ENCODE peak calls at places on chromosomes 2 and 18, in ten cellular contexts. P, I, C, G, K, A, H, J, U and B are unnamed samples.

GRCh38 chr2:204763974-204764703 is 218.9 kb downstream of the PARD3B start:
- DNase-seq in K (no peak), U (no peak), J (no peak), P (no peak), C (peak; percentile 34), H (no peak), I (no peak), G (no peak), A (no peak), B (no peak)

GRCh38 chr2:163132850-163133249 is 294.3 kb upstream of the KCNH7 start:
- DNase-seq in G (no peak), U (no peak), I (no peak), J (no peak), H (peak; percentile 51), C (peak; percentile 32), K (no peak), A (peak; percentile 2), P (no peak), B (peak; percentile 29)

GRCh38 chr18:50143891-50144290 is 51.1 kb downstream of the MYO5B start:
- DNase-seq in A (no peak), I (no peak), G (no peak), K (no peak), C (no peak), U (no peak), P (no peak), J (no peak), H (no peak), B (no peak)

GRCh38 chr18:457120-457519 is 43.4 kb downstream of the COLEC12 start:
- DNase-seq in H (peak; percentile 37), K (no peak), C (no peak), U (peak; percentile 79), I (peak; percentile 43), P (no peak), G (no peak), A (peak; percentile 70), J (peak; percentile 76), B (peak; percentile 94)

GRCh38 chr2:232336241-232336736 is 42.3 kb upstream of the ALPP start:
- DNase-seq in C (no peak), G (peak; percentile 68), H (no peak), J (peak; percentile 52), P (no peak), U (no peak), K (peak; percentile 43), A (no peak), I (no peak), B (no peak)

GRCh38 chr2:203432811-203433210 is 102.3 kb downstream of the RAPH1 start:
- DNase-seq in U (no peak), J (no peak), P (no peak), I (no peak), G (no peak), A (no peak), H (peak; percentile 53), K (no peak), C (no peak), B (no peak)

GRCh38 chr18:24234330-24234729 is 95.5 kb downstream of the CABYR start:
- DNase-seq in K (no peak), C (no peak), J (no peak), U (no peak), I (peak; percentile 19), H (no peak), A (no peak), P (no peak), G (no peak), B (peak; percentile 52)

GRCh38 chr2:134361648-134362047 is 107.8 kb downstream of the MGAT5 start:
- DNase-seq in P (no peak), I (no peak), G (no peak), C (no peak), H (no peak), K (no peak), U (no peak), J (no peak), A (no peak), B (no peak)

GRCh38 chr2:109322111-109322510 is 193.1 kb downstream of the SH3RF3 start:
- DNase-seq in H (no peak), U (peak; percentile 98), G (no peak), C (no peak), J (peak; percentile 99), A (peak; percentile 98), P (no peak), I (peak; percentile 80), K (no peak), B (peak; percentile 99)

GRCh38 chr2:74441690-74442482 is at the start of gene RTKN:
- DNase-seq in H (peak; percentile 37), I (peak; percentile 42), P (no peak), J (no peak), A (no peak), K (peak; percentile 90), G (peak; percentile 80), C (peak; percentile 92), U (no peak), B (no peak)

GRCh38 chr2:188940171-188940570 is 34.0 kb upstream of the COL3A1 start:
- DNase-seq in J (no peak), U (no peak), C (no peak), A (peak; percentile 20), I (no peak), H (no peak), G (no peak), P (no peak), K (no peak), B (peak; percentile 84)

GRCh38 chr2:126946323-126947089 is 47.8 kb downstream of the TEX51 start:
- DNase-seq in I (no peak), C (no peak), H (no peak), J (no peak), G (no peak), K (no peak), U (no peak), A (no peak), P (no peak), B (no peak)

GRCh38 chr2:210086292-210086691 is 83.9 kb downstream of the RPE start:
- DNase-seq in G (no peak), A (peak; percentile 40), P (no peak), H (no peak), I (no peak), U (peak; percentile 6), C (no peak), J (no peak), K (no peak), B (peak; percentile 47)

GRCh38 chr18:55421612-55422381 is 166.2 kb downstream of the TCF4 start:
- DNase-seq in G (no peak), K (no peak), J (no peak), I (no peak), H (no peak), A (no peak), P (no peak), U (no peak), C (no peak), B (peak; percentile 60)
- H3K4me3 ChIP-seq in G (no peak overlapping the region), K (no peak overlapping the region), J (peak overlapping the region; percentile 42), I (peak overlapping the region; percentile 48), H (no peak overlapping the region), A (peak overlapping the region; percentile 28), P (no peak overlapping the region), U (peak overlapping the region; percentile 53), C (no peak overlapping the region), B (peak overlapping the region; percentile 54)

GRCh38 chr2:45649457-45649854 is 2.0 kb upstream of the PRKCE start:
- DNase-seq in J (no peak), U (no peak), H (no peak), G (no peak), C (no peak), P (no peak), A (peak; percentile 13), K (no peak), I (no peak), B (no peak)
- TF ChIP-seq CTCF in J (no peak), U (no peak), H (no peak), G (no peak), C (peak; percentile 31), P (no peak), A (no peak), K (peak; percentile 7), I (no peak), B (no peak)

DNA sequence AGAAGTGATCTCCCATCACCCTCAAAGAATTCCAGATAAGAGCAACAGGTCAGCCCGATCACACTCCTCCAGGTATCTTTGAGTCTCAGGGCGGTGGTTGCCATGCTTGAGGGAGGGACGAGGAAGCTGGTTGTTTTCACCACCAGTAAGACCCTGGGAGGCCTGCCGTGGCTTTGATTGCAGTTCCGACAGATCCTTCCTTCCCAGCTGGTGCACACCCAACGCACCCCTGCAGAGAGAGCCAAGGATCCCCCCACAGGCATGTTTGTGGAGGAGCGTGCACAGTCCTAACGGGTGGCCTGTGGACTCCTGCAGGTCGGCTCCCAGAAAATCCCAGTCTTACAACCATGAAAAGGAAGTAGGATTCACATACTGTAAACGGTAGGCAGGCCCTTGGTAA is 13.8 kb upstream of the ZNF236 start:
- DNase-seq in U (no peak), A (no peak), J (no peak), G (no peak), C (no peak), K (no peak), I (no peak), P (no peak), H (no peak), B (no peak)
- H3K4me3 ChIP-seq in U (no peak overlapping the region), A (no peak overlapping the region), J (no peak overlapping the region), G (no peak overlapping the region), C (no peak overlapping the region), K (no peak overlapping the region), I (no peak overlapping the region), P (no peak overlapping the region), H (no peak overlapping the region), B (no peak overlapping the region)

DNA sequence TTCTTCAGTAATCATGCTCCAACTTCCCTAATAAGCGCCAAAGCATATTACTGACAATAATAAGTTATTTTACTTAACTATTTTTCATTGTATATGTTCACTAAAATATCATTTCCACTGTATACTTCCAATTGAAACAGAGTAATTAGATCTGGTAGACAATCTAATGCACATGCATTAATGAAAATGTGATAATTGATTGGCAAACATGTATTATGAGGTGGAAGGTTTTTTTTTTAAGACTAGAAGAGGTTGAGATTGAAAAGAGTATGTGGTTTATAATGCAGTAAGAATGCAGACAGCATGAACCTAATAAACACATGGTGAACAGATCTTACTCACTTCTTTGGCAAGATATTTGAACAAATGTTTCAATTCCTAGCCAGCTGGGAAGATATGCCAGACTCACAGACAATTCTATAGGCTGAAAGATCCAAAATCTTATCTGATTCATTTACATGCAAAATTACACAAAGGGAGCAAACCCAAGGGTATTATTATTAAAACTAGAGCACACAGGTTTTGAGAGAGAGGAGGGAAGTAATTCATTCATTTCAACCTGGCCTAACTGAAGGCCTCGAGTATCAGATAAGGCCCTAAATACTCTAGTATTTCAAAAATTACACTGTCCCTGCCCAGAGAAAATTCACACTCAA is 2.8 kb downstream of the NCKAP1 start:
- DNase-seq in K (no peak), A (peak; percentile 88), J (no peak), U (peak; percentile 63), G (no peak), I (no peak), C (no peak), H (no peak), P (no peak), B (peak; percentile 63)
- TF ChIP-seq CTCF in K (no peak), A (no peak), J (no peak), U (no peak), G (no peak), I (no peak), C (no peak), H (no peak), P (no peak), B (no peak)